ENCODE peak calls at places on chromosomes 4 and X, in ten cellular contexts. Q is left cardiac atrium; H is HFF-Myc; A is right cardiac atrium; E is activated naive CD4-positive, alpha-beta T cell treated with Interleukin-2 at 50 U/mL for 16 hours; B is H4; G is iPS-NIHi11; Z is astrocyte of the spinal cord; F is fibroblast of lung; X is GM04504. R is an unnamed sample.

GRCh38 chr4:54192811-54193210 is 36.3 kb upstream of the PDGFRA start:
- DNase-seq in Q (no peak), H (no peak), A (no peak), E (no peak), B (no peak), G (no peak), Z (no peak), F (no peak), X (no peak), R (no peak)

GRCh38 chr4:139266208-139266582 is 13.8 kb downstream of the MGARP start:
- DNase-seq in Q (no peak), H (no peak), A (no peak), E (no peak), B (no peak), G (no peak), Z (no peak), F (no peak), X (no peak), R (no peak)

GRCh38 chr4:87819281-87819919 is 13.4 kb upstream of the MEPE start:
- DNase-seq in Q (no peak), H (peak; percentile 75), A (no peak), E (no peak), B (peak; percentile 64), G (peak; percentile 22), Z (peak; percentile 88), F (peak; percentile 93), X (peak; percentile 52), R (no peak)

GRCh38 chr4:41598580-41598979 is 60.6 kb downstream of the LIMCH1 start:
- DNase-seq in Q (no peak), H (no peak), A (no peak), E (no peak), B (no peak), G (no peak), Z (no peak), F (peak; percentile 52), X (no peak), R (no peak)

GRCh38 chrX:84363054-84363453 is 139.2 kb downstream of the HDX start:
- DNase-seq in Q (no peak), H (no peak), A (no peak), E (no peak), B (no peak), G (no peak), Z (no peak), F (peak; percentile 15), X (no peak), R (no peak)

GRCh38 chr4:15893967-15894366 is 44.6 kb downstream of the FGFBP1 start:
- DNase-seq in Q (no peak), H (peak; percentile 97), A (no peak), E (no peak), B (peak; percentile 85), G (no peak), Z (peak; percentile 97), F (peak; percentile 99), X (peak; percentile 87), R (no peak)

GRCh38 chr4:4673070-4673469 is 131.2 kb upstream of the STX18 start:
- DNase-seq in Q (peak; percentile 24), H (no peak), A (peak; percentile 65), E (no peak), B (peak; percentile 45), G (peak; percentile 96), Z (no peak), F (peak; percentile 51), X (no peak), R (no peak)

GRCh38 chr4:151581575-151581974 is 172.6 kb downstream of the FHIP1A start:
- DNase-seq in Q (no peak), H (no peak), A (no peak), E (no peak), B (no peak), G (no peak), Z (no peak), F (no peak), X (no peak), R (no peak)

GRCh38 chrX:153644356-153645125 is 2.5 kb upstream of the DUSP9 start:
- DNase-seq in Q (no peak), H (no peak), A (peak; percentile 60), E (no peak), B (no peak), G (no peak), Z (no peak), F (no peak), X (no peak), R (no peak)

GRCh38 chrX:120797201-120797938 is 78.3 kb downstream of the CT47B1 start:
- DNase-seq in Q (no peak), H (no peak), A (no peak), E (no peak), B (no peak), G (no peak), Z (no peak), F (peak; percentile 49), X (no peak), R (no peak)

GRCh38 chr4:159551268-159551667 is 448.4 kb downstream of the RAPGEF2 start:
- DNase-seq in Q (no peak), H (no peak), A (no peak), E (no peak), B (no peak), G (no peak), Z (no peak), F (peak; percentile 17), X (no peak), R (no peak)

GRCh38 chrX:10756365-10756915 is 136.1 kb upstream of the MID1 start:
- DNase-seq in Q (no peak), H (peak; percentile 52), A (no peak), E (no peak), B (peak; percentile 43), G (peak; percentile 30), Z (peak; percentile 79), F (peak; percentile 96), X (peak; percentile 62), R (no peak)

GRCh38 chrX:122943918-122944317 is 240.2 kb upstream of the GRIA3 start:
- DNase-seq in Q (no peak), H (no peak), A (no peak), E (no peak), B (peak; percentile 88), G (no peak), Z (peak; percentile 88), F (peak; percentile 87), X (no peak), R (no peak)

GRCh38 chrX:23737413-23737812 is 5.7 kb downstream of the ACOT9 start:
- DNase-seq in Q (no peak), H (no peak), A (no peak), E (no peak), B (no peak), G (no peak), Z (no peak), F (peak; percentile 12), X (no peak), R (no peak)